ENCODE peak calls at places on chromosome 11, in four cellular contexts. C is fibroblast of the aortic adventitia, X is cardiac muscle cell, G is suprapubic skin. A is an unnamed sample.

GRCh38 chr11:30586251-30587144 is at the start of gene MPPED2:
- DNase-seq in X (peak), G (peak), C (peak), A (no peak)

GRCh38 chr11:45501277-45501979 is 164.0 kb downstream of the CHST1 start:
- DNase-seq in C (no peak), X (peak), G (no peak), A (no peak)

GRCh38 chr11:12478743-12479142 is 101.4 kb downstream of the PARVA start:
- DNase-seq in G (no peak), C (no peak), X (no peak), A (no peak)

GRCh38 chr11:35617687-35618496 is at the start of gene FJX1:
- DNase-seq in X (peak), G (peak), C (peak), A (peak)

GRCh38 chr11:12418019-12418611 is 40.7 kb downstream of the PARVA start:
- DNase-seq in G (no peak), C (no peak), X (no peak), A (no peak)

GRCh38 chr11:96161271-96162089 is 181.5 kb downstream of the MAML2 start:
- DNase-seq in C (peak), G (no peak), X (no peak), A (no peak)

GRCh38 chr11:10669258-10670033 is 24.1 kb downstream of the IRAG1 start:
- DNase-seq in G (no peak), C (peak), X (no peak), A (no peak)

GRCh38 chr11:36077886-36078685 is 134.2 kb downstream of the LDLRAD3 start:
- DNase-seq in G (no peak), C (no peak), X (peak), A (no peak)

GRCh38 chr11:129224538-129224937 is 32.4 kb upstream of the ARHGAP32 start:
- DNase-seq in G (no peak), X (no peak), C (peak), A (no peak)

GRCh38 chr11:85699957-85700741 is 14.2 kb upstream of the CCDC89 start:
- DNase-seq in G (no peak), C (no peak), X (peak), A (no peak)

GRCh38 chr11:74278721-74279148 is 32.7 kb downstream of the P4HA3 start:
- DNase-seq in G (peak), C (peak), X (no peak), A (no peak)

GRCh38 chr11:60764879-60765278 is 8.2 kb downstream of the MS4A15 start:
- DNase-seq in G (no peak), C (no peak), X (no peak), A (no peak)

GRCh38 chr11:88435405-88435804 is 97.9 kb upstream of the CTSC start:
- DNase-seq in X (no peak), G (no peak), C (no peak), A (no peak)

GRCh38 chr11:86999859-87000753 is 37.6 kb upstream of the TMEM135 start:
- DNase-seq in C (peak), G (no peak), X (peak), A (no peak)

GRCh38 chr11:109961261-109961660 is 131.9 kb upstream of the ZC3H12C start:
- DNase-seq in X (no peak), G (no peak), C (no peak), A (no peak)

GRCh38 chr11:63929616-63930015 is 9.2 kb upstream of the NAA40 start:
- DNase-seq in G (no peak), X (no peak), C (no peak), A (no peak)

GRCh38 chr11:7613394-7613720 is 59.9 kb downstream of the CYB5R2 start:
- DNase-seq in G (no peak), X (no peak), C (no peak), A (no peak)

GRCh38 chr11:120652705-120653335 is 141.3 kb downstream of the GRIK4 start:
- DNase-seq in X (no peak), C (peak), G (no peak), A (no peak)

GRCh38 chr11:95337175-95337957 is 106.4 kb upstream of the SESN3 start:
- DNase-seq in C (peak), X (peak), G (peak), A (no peak)

GRCh38 chr11:967995-968751 is 42.5 kb downstream of the AP2A2 start:
- DNase-seq in G (no peak), X (no peak), C (no peak), A (no peak)

GRCh38 chr11:33987975-33988580 is 63.5 kb upstream of the CAPRIN1 start:
- DNase-seq in G (peak), X (peak), C (peak), A (peak)

GRCh38 chr11:47398011-47398410 is 10.4 kb upstream of the SLC39A13 start:
- DNase-seq in G (no peak), C (no peak), X (no peak), A (no peak)

GRCh38 chr11:132686827-132687370 is 845.4 kb downstream of the OPCML start:
- DNase-seq in X (no peak), G (no peak), C (no peak), A (no peak)

GRCh38 chr11:86459682-86460460 is 85.2 kb downstream of the CCDC81 start:
- DNase-seq in G (no peak), X (no peak), C (peak), A (no peak)

GRCh38 chr11:103730151-103730940 is 306.1 kb upstream of the DDI1 start:
- DNase-seq in G (no peak), X (no peak), C (peak), A (no peak)

GRCh38 chr11:66341502-66342126 is 3.3 kb downstream of the BRMS1 start:
- DNase-seq in G (no peak), X (no peak), C (no peak), A (no peak)

GRCh38 chr11:128548655-128549255 is 38.6 kb downstream of the ETS1 start:
- DNase-seq in C (no peak), X (peak), G (peak), A (no peak)

GRCh38 chr11:74820763-74821162 is 72.1 kb downstream of the RNF169 start:
- DNase-seq in X (no peak), G (no peak), C (peak), A (no peak)

GRCh38 chr11:16946477-16947282 is 67.5 kb downstream of the PLEKHA7 start:
- DNase-seq in X (no peak), C (no peak), G (no peak), A (no peak)

GRCh38 chr11:119262668-119263351 is 54.1 kb downstream of the MCAM start:
- DNase-seq in C (peak), X (no peak), G (no peak), A (no peak)
- TF ChIP-seq CTCF in C (no peak), X (no peak), G (no peak), A (no peak)

GRCh38 chr11:68903631-68904457 is at the start of the genes IGHMBP2 and MRPL21:
- DNase-seq in X (peak), C (peak), G (peak), A (peak)
- TF ChIP-seq CTCF in X (no peak), C (no peak), G (no peak), A (no peak)

GRCh38 chr11:61828629-61829407 is 718 bp downstream of the FADS2 start:
- DNase-seq in C (peak), G (no peak), X (peak), A (no peak)
- TF ChIP-seq CTCF in C (peak), G (no peak), X (peak), A (peak)

GRCh38 chr11:59463176-59463575 is 6.4 kb downstream of the OR4D6 start:
- DNase-seq in G (no peak), X (no peak), C (peak), A (no peak)
- TF ChIP-seq CTCF in G (no peak), X (no peak), C (no peak), A (no peak)

GRCh38 chr11:131582021-131582531 is 211.7 kb downstream of the NTM start:
- DNase-seq in X (no peak), C (no peak), G (no peak), A (no peak)

GRCh38 chr11:131580466-131580865 is 210.1 kb downstream of the NTM start:
- DNase-seq in X (no peak), G (no peak), C (no peak), A (no peak)

GRCh38 chr11:131583823-131584222 is 213.4 kb downstream of the NTM start:
- DNase-seq in G (no peak), X (no peak), C (no peak), A (no peak)

GRCh38 chr11:131581006-131581405 is 210.6 kb downstream of the NTM start:
- DNase-seq in G (no peak), X (no peak), C (no peak), A (no peak)

GRCh38 chr11:131579932-131580387 is 209.5 kb downstream of the NTM start:
- DNase-seq in G (no peak), X (peak), C (peak), A (no peak)
- TF ChIP-seq CTCF in G (no peak), X (peak), C (peak), A (peak)

DNA sequence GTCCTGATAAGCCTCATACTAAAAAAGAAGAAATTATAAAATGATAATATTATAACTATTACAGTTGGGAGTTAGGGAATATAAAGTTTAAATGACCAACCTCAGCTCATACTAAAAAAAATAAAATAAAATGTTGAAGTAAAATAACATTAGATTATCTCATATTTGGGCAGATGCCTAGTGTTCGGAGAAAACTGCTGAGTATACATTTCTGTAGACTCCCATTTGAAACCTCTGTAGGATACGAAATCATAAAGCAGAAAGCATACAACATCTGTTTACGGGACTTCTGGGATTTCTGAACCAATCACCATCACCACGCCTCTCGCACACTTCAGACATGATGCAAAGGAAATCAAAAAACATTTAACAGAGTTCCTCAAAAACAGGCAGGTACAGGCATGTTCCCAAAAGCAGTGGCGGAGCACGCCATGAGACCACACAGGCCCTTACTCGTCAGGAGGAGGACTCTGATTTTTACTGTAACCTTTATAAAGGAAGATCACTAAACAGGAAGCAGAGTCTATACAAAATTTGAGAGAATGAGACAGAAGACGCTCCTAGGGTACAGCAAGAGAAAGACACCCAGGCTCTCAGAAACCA is 8.6 kb downstream of the ZNF195 start:
- DNase-seq in G (no peak), C (no peak), X (no peak), A (no peak)
- TF ChIP-seq CTCF in G (no peak), C (no peak), X (no peak), A (no peak)

GRCh38 chr11:44314733-44315132 is 4.8 kb upstream of the ALX4 start:
- DNase-seq in X (no peak), G (no peak), C (no peak), A (no peak)

GRCh38 chr11:44318369-44318768 is 8.4 kb upstream of the ALX4 start:
- DNase-seq in G (no peak), X (no peak), C (no peak), A (no peak)

GRCh38 chr11:44315947-44316387 is 6.0 kb upstream of the ALX4 start:
- DNase-seq in X (peak), G (no peak), C (no peak), A (no peak)

GRCh38 chr11:44319170-44319551 is 9.2 kb upstream of the ALX4 start:
- DNase-seq in X (no peak), G (no peak), C (no peak), A (no peak)

DNA sequence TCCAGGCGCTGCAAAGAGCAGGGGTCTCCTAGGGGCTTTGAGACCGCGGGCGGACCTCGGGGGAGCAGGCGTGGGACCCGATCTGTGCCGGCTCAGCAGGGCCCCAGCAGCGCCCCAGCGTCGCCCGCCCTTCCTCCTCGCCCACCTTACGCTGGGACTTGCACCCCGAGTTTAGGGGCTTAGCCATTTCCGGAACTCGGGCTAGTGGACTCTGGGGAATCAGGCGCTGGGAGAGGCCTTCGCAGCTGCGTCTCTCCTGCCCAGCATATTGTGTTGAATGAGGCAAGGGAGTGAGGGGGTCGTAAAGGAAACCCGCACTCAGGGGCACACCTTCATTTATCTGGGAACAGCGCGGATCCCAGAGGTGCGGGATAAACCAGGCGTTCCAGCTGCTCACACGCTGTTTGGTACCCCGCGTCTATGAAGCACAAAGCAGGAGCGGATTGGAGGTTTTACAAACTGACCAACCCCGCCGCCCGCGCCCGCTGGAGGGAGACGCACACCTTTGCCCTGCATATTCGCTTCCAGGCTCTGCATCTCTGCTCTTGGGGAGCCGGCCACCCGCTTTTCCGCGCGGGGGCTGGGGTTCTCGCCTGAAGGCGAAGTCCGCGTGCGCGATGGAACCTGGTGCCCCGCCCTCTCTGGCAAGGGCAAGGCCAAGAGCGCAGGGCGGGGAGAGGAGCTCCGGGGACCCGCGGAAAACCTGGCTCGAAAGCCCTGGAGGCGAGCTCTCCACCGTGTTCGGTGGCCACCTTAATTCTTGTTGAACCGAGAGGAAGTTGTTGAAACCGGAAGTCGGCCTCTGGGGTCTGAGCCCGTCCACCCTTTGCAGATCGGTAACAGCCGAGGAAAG is 6.7 kb upstream of the ALX4 start:
- DNase-seq in X (no peak), G (no peak), C (no peak), A (no peak)
- TF ChIP-seq CTCF in X (peak), G (no peak), C (peak), A (no peak)

GRCh38 chr11:44178381-44178780 is 82.9 kb downstream of the EXT2 start:
- DNase-seq in C (peak), G (no peak), X (peak), A (no peak)
- TF ChIP-seq CTCF in C (peak), G (no peak), X (peak), A (no peak)